ENCODE peak calls at places on chromosomes 5 and 9, in nine cellular contexts. R is ACHN; E is mesenchymal stem cell; K is epithelial cell of esophagus; X is adrenal gland; J is stimulated activated CD4-positive, alpha-beta T cell treated with anti-CD3 and anti-CD28 coated beads, TNF-alpha, amount 100 ng/mL, for 24 hours; Y is activated T-cell treated with anti-CD3 and anti-CD28 coated beads, Interleukin-2, amount 50 U/mL, for 4 hours; W is COR-L47; S is BJ. M is an unnamed sample.

GRCh38 chr5:103452666-103453065 is 109.9 kb downstream of the NUDT12 start:
- DNase-seq in R (no peak), E (no peak), K (no peak), X (no peak), J (no peak), Y (no peak), W (no peak), S (peak), M (no peak)

GRCh38 chr5:39423331-39423751 is 1.4 kb downstream of the DAB2 start:
- DNase-seq in R (no peak), E (no peak), K (no peak), X (peak), J (no peak), Y (no peak), W (no peak), S (no peak), M (no peak)

GRCh38 chr5:52880541-52880940 is 92.8 kb downstream of the ITGA1 start:
- DNase-seq in R (no peak), E (no peak), K (peak), X (no peak), J (no peak), Y (no peak), W (no peak), S (no peak), M (no peak)

GRCh38 chr9:72952394-72952720 is 496 bp downstream of the ALDH1A1 start:
- DNase-seq in R (no peak), E (no peak), K (no peak), X (no peak), J (no peak), Y (no peak), W (no peak), S (no peak), M (no peak)

GRCh38 chr9:91320299-91320698 is 41.4 kb downstream of the AUH start:
- DNase-seq in R (no peak), E (no peak), K (no peak), X (no peak), J (no peak), Y (no peak), W (no peak), S (no peak), M (no peak)

GRCh38 chr9:14616188-14616982 is 76.8 kb downstream of the ZDHHC21 start:
- DNase-seq in R (peak), E (peak), K (peak), X (no peak), J (no peak), Y (no peak), W (peak), S (peak), M (peak)

GRCh38 chr5:167565555-167565954 is 725.9 kb upstream of the WWC1 start:
- DNase-seq in R (peak), E (peak), K (peak), X (no peak), J (no peak), Y (no peak), W (no peak), S (no peak), M (no peak)

GRCh38 chr5:59685806-59686205 is 207.7 kb downstream of the PDE4D start:
- DNase-seq in R (no peak), E (no peak), K (no peak), X (no peak), J (no peak), Y (no peak), W (no peak), S (no peak), M (no peak)

GRCh38 chr5:5470933-5471332 is 48.5 kb downstream of the ICE1 start:
- DNase-seq in R (no peak), E (no peak), K (no peak), X (no peak), J (no peak), Y (no peak), W (no peak), S (no peak), M (no peak)

GRCh38 chr5:115461506-115462290 is 82.9 kb downstream of the FEM1C start:
- DNase-seq in R (peak), E (peak), K (peak), X (no peak), J (no peak), Y (no peak), W (no peak), S (peak), M (no peak)

GRCh38 chr9:114413909-114414308 is 26.1 kb upstream of the AKNA start:
- DNase-seq in R (no peak), E (peak), K (no peak), X (peak), J (no peak), Y (no peak), W (no peak), S (peak), M (no peak)

GRCh38 chr5:4081466-4081865 is 485.8 kb downstream of the IRX1 start:
- DNase-seq in R (no peak), E (no peak), K (no peak), X (no peak), J (no peak), Y (no peak), W (no peak), S (no peak), M (no peak)

GRCh38 chr5:142966146-142966455 is 195.9 kb downstream of the ARHGAP26 start:
- DNase-seq in R (no peak), E (no peak), K (peak), X (no peak), J (no peak), Y (no peak), W (no peak), S (no peak), M (no peak)

GRCh38 chr5:17000296-17000939 is 64.3 kb upstream of the MYO10 start:
- DNase-seq in R (peak), E (peak), K (peak), X (no peak), J (no peak), Y (no peak), W (no peak), S (peak), M (no peak)

GRCh38 chr5:142211013-142211412 is 102.4 kb downstream of the NDFIP1 start:
- DNase-seq in R (no peak), E (no peak), K (no peak), X (no peak), J (no peak), Y (no peak), W (no peak), S (no peak), M (no peak)

GRCh38 chr9:111038336-111039202 is at the start of gene LPAR1:
- DNase-seq in R (peak), E (peak), K (peak), X (peak), J (no peak), Y (no peak), W (no peak), S (no peak), M (no peak)

GRCh38 chr5:115068239-115069086 is 101.2 kb downstream of the TRIM36 start:
- DNase-seq in R (peak), E (peak), K (peak), X (no peak), J (no peak), Y (no peak), W (no peak), S (no peak), M (peak)

GRCh38 chr9:137307255-137308101 is 5.4 kb upstream of the NRARP start:
- DNase-seq in R (no peak), E (no peak), K (no peak), X (peak), J (no peak), Y (no peak), W (no peak), S (no peak), M (no peak)

GRCh38 chr5:42064821-42065220 is 139.7 kb downstream of the FBXO4 start:
- DNase-seq in R (no peak), E (no peak), K (peak), X (no peak), J (no peak), Y (no peak), W (no peak), S (no peak), M (no peak)

GRCh38 chr9:104856413-104856941 is 71.5 kb downstream of the ABCA1 start:
- DNase-seq in R (no peak), E (no peak), K (peak), X (no peak), J (no peak), Y (no peak), W (peak), S (no peak), M (peak)

GRCh38 chr5:145443366-145443765 is 391.8 kb downstream of the PRELID2 start:
- DNase-seq in R (no peak), E (no peak), K (no peak), X (no peak), J (no peak), Y (no peak), W (no peak), S (no peak), M (no peak)

GRCh38 chr9:87959916-87960581 is 14.3 kb downstream of the CDK20 start:
- DNase-seq in R (no peak), E (peak), K (no peak), X (peak), J (no peak), Y (no peak), W (no peak), S (no peak), M (no peak)

GRCh38 chr9:96022445-96023031 is 147.0 kb downstream of the ERCC6L2 start:
- DNase-seq in R (no peak), E (no peak), K (no peak), X (no peak), J (no peak), Y (no peak), W (no peak), S (no peak), M (no peak)

GRCh38 chr9:131434673-131435072 is 40.8 kb downstream of the PRRC2B start:
- DNase-seq in R (no peak), E (no peak), K (no peak), X (no peak), J (no peak), Y (no peak), W (no peak), S (no peak), M (no peak)